ENCODE peak calls at places on chromosomes 3 and 15, in ten cellular contexts. K is fibroblast of lung, S is colonic mucosa, X is mammary epithelial cell, T is trophoblast cell, J is astrocyte, V is neuronal stem cell, O is HCT116, F is H9, U is MM.1S. Z is an unnamed sample.

GRCh38 chr15:80635953-80636352 is 59.2 kb upstream of the ABHD17C start:
- DNase-seq in K (no peak), S (peak), X (no peak), T (no peak), J (no peak), V (no peak), O (no peak), F (no peak), U (no peak), Z (no peak)

GRCh38 chr15:62240697-62241096 is 75.6 kb upstream of the C2CD4B start:
- DNase-seq in K (no peak), S (no peak), X (no peak), T (no peak), J (no peak), V (no peak), O (no peak), F (no peak), U (no peak), Z (no peak)

GRCh38 chr3:36227982-36228381 is 152.3 kb upstream of the STAC start:
- DNase-seq in K (no peak), S (no peak), X (no peak), T (no peak), J (no peak), V (no peak), O (no peak), F (no peak), U (no peak), Z (no peak)

GRCh38 chr3:176661432-176661964 is 535.8 kb downstream of the TBL1XR1 start:
- DNase-seq in K (no peak), S (no peak), X (no peak), T (no peak), J (no peak), V (no peak), O (no peak), F (no peak), U (no peak), Z (no peak)

GRCh38 chr3:60754617-60755016 is 496.6 kb downstream of the FHIT start:
- DNase-seq in K (peak), S (no peak), X (no peak), T (peak), J (peak), V (no peak), O (no peak), F (no peak), U (no peak), Z (no peak)

GRCh38 chr3:157542711-157543485 is 39.7 kb upstream of the VEPH1 start:
- DNase-seq in K (peak), S (peak), X (peak), T (peak), J (peak), V (peak), O (no peak), F (peak), U (no peak), Z (no peak)

GRCh38 chr3:146546366-146546965 is 2.1 kb upstream of the PLSCR1 start:
- DNase-seq in K (no peak), S (no peak), X (peak), T (peak), J (no peak), V (no peak), O (no peak), F (no peak), U (peak), Z (no peak)

GRCh38 chr3:52471371-52472238 is 16.2 kb downstream of the NISCH start:
- DNase-seq in K (no peak), S (peak), X (no peak), T (peak), J (no peak), V (no peak), O (no peak), F (peak), U (peak), Z (no peak)

GRCh38 chr15:81000626-81001179 is at the start of gene TLNRD1:
- DNase-seq in K (peak), S (peak), X (peak), T (peak), J (peak), V (peak), O (peak), F (peak), U (peak), Z (peak)

GRCh38 chr15:40065166-40065565 is 26.2 kb upstream of the SRP14 start:
- DNase-seq in K (no peak), S (no peak), X (no peak), T (no peak), J (no peak), V (no peak), O (no peak), F (no peak), U (no peak), Z (no peak)

GRCh38 chr3:14522129-14522691 is 17.9 kb downstream of the GRIP2 start:
- DNase-seq in K (no peak), S (no peak), X (no peak), T (no peak), J (no peak), V (no peak), O (no peak), F (peak), U (no peak), Z (no peak)

GRCh38 chr3:8575364-8576104 is 69.1 kb downstream of the SSUH2 start:
- DNase-seq in K (peak), S (no peak), X (peak), T (no peak), J (peak), V (no peak), O (no peak), F (no peak), U (no peak), Z (no peak)

GRCh38 chr3:116005404-116005803 is 382.1 kb downstream of the GAP43 start:
- DNase-seq in K (peak), S (no peak), X (peak), T (no peak), J (peak), V (no peak), O (no peak), F (no peak), U (no peak), Z (peak)

GRCh38 chr3:63914312-63914711 is 2.1 kb upstream of the SCAANT1 start:
- DNase-seq in K (no peak), S (peak), X (peak), T (peak), J (no peak), V (no peak), O (no peak), F (no peak), U (no peak), Z (no peak)

GRCh38 chr3:78517932-78518331 is 1249.9 kb downstream of the ROBO1 start:
- DNase-seq in K (no peak), S (no peak), X (no peak), T (no peak), J (no peak), V (no peak), O (no peak), F (no peak), U (no peak), Z (no peak)

GRCh38 chr3:46163551-46163981 is 44.5 kb downstream of the CCR1 start:
- DNase-seq in K (no peak), S (no peak), X (peak), T (peak), J (no peak), V (no peak), O (peak), F (no peak), U (no peak), Z (no peak)

GRCh38 chr3:97658670-97659285 is 105.8 kb upstream of the ARL6 start:
- DNase-seq in K (peak), S (no peak), X (peak), T (peak), J (no peak), V (peak), O (peak), F (no peak), U (peak), Z (peak)

GRCh38 chr15:62880278-62880677 is 162.3 kb upstream of the TPM1 start:
- DNase-seq in K (peak), S (no peak), X (no peak), T (no peak), J (peak), V (no peak), O (no peak), F (no peak), U (peak), Z (no peak)

DNA sequence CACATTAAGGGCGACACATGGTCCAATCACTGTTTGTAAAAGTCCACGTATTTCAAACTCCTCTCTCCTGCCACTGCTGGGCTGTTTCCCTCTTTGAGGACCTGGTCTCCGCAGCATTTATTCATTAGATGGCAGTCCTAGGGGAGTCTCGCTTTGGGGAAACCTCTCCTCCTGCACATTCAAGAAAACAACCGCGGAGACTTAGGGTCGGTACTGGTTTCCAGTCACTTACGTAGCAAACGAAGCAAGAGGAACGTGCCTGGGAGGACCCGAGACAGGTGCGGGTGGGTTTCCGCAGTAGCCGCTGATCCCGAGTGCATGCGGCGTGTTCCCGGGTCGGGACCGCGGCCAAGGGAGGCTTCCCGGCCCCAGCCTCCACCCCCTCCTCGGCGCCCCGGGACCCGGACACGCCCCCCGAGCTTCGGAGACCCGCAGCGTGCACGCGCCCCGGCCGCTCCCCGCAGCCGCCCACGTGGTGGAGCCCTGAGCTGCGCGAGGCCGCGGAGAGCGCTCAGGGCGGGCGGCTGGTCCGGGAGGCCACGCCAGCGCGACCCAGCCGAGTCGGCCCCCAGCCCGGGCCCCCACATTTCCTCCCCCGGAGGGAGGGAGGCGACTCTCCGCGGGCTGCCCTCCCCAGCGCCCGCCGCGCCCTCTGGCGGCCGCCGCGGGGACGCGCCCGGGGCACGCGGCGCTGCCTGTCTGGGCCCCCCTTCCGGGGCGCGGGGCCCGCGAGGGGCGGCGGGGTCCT is 1.1 kb upstream of the IGF1R start:
- DNase-seq in K (peak), S (peak), X (peak), T (peak), J (peak), V (peak), O (peak), F (peak), U (peak), Z (no peak)
- H3K9ac ChIP-seq in K (peak), S (peak), X (peak), T (peak), J (peak), V (peak), O (peak), F (peak), U (peak), Z (peak)

GRCh38 chr3:39156421-39156820 is 3.0 kb upstream of the CSRNP1 start:
- DNase-seq in K (no peak), S (no peak), X (no peak), T (no peak), J (no peak), V (no peak), O (no peak), F (no peak), U (no peak), Z (no peak)
- H3K27ac ChIP-seq in K (no peak), S (peak), X (no peak), T (no peak), J (no peak), V (no peak), O (no peak), F (no peak), U (no peak), Z (no peak)

GRCh38 chr15:88803920-88804247 is 648 bp downstream of the ACAN start:
- DNase-seq in K (no peak), S (no peak), X (no peak), T (no peak), J (no peak), V (no peak), O (no peak), F (no peak), U (no peak), Z (no peak)
- H3K9ac ChIP-seq in K (no peak), S (no peak), X (no peak), T (no peak), J (no peak), V (peak), O (no peak), F (no peak), U (no peak), Z (no peak)

DNA sequence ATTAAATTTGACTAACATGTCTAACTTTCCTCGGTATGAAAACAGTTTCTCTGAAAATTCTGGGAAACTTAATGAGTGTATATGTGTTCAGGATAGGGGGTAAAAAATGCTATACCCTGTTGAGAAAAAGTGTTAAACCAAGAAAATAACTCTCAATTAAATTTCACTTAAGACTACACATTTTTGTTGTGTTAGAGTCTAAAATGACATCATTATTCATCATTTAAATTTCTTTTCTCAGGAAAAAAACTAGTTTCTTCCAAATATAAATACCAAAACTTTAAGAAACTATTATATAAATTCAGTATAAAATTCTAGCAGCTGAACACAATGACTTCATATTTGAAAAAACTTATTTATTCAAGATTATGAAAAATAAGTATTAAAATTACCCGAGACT is 52.2 kb downstream of the ZNF148 start:
- DNase-seq in K (no peak), S (no peak), X (no peak), T (no peak), J (no peak), V (no peak), O (no peak), F (no peak), U (no peak), Z (no peak)
- H3K27ac ChIP-seq in K (no peak), S (no peak), X (no peak), T (no peak), J (no peak), V (no peak), O (no peak), F (no peak), U (no peak), Z (peak)

GRCh38 chr15:33068531-33068990 is 126.0 kb downstream of the FMN1 start:
- DNase-seq in K (peak), S (peak), X (peak), T (peak), J (peak), V (no peak), O (no peak), F (peak), U (peak), Z (peak)

GRCh38 chr15:33067456-33067855 is 127.1 kb downstream of the FMN1 start:
- DNase-seq in K (peak), S (no peak), X (no peak), T (no peak), J (peak), V (no peak), O (no peak), F (no peak), U (no peak), Z (no peak)

GRCh38 chr15:33066584-33066983 is 127.9 kb downstream of the FMN1 start:
- DNase-seq in K (no peak), S (peak), X (no peak), T (no peak), J (no peak), V (no peak), O (no peak), F (no peak), U (no peak), Z (no peak)

GRCh38 chr15:33068007-33068441 is 126.5 kb downstream of the FMN1 start:
- DNase-seq in K (no peak), S (peak), X (peak), T (peak), J (no peak), V (no peak), O (no peak), F (peak), U (peak), Z (no peak)

DNA sequence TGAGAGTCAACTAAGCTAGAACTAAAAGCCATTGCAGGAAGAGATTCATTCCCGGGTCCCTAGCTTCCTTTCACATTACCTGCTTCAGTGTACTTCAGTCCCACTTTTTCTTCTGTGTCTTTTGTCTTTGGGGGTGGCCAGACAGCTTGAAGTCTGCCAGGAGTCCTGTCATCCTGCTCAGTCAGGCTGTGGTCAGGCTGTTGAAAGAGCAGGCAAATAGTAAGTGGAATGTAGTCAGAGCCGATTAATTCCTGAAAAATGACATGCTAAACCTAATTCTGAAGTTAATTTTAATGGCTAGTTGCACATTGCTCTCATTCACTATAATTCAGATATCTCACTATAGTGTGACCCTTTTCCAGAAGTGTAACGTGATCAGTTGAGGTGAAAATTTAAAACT is 129.6 kb downstream of the FMN1 start:
- DNase-seq in K (peak), S (no peak), X (peak), T (no peak), J (peak), V (no peak), O (no peak), F (no peak), U (no peak), Z (no peak)
- H3K9ac ChIP-seq in K (no peak), S (peak), X (no peak), T (no peak), J (peak), V (no peak), O (no peak), F (no peak), U (no peak), Z (no peak)